ENCODE peak calls at places on chromosomes 5 and 9, in eight cellular contexts. E, M, V, T, J, S, H and Z are unnamed samples.
A peak's percentile ranks its signal among the peaks of the same experiment; 100 is the strongest.

GRCh38 chr9:97557606-97558095 is 56.2 kb downstream of the TMOD1 start:
- DNase-seq in E (peak; percentile 41), M (no peak), V (no peak), T (no peak), J (no peak), S (no peak), H (peak; percentile 72), Z (no peak)

GRCh38 chr9:114486205-114486963 is 18.9 kb downstream of the WHRN start:
- DNase-seq in E (no peak), M (peak; percentile 37), V (no peak), T (no peak), J (no peak), S (no peak), H (no peak), Z (no peak)

GRCh38 chr5:1745190-1745805 is 54.3 kb downstream of the MRPL36 start:
- DNase-seq in E (peak; percentile 13), M (no peak), V (no peak), T (peak; percentile 18), J (no peak), S (no peak), H (no peak), Z (no peak)

GRCh38 chr9:105416840-105417239 is 31.0 kb upstream of the FSD1L start:
- DNase-seq in E (no peak), M (no peak), V (no peak), T (no peak), J (no peak), S (no peak), H (no peak), Z (no peak)

GRCh38 chr9:90970603-90971002 is 169.0 kb downstream of the SYK start:
- DNase-seq in E (no peak), M (peak; percentile 49), V (no peak), T (no peak), J (no peak), S (no peak), H (no peak), Z (no peak)

GRCh38 chr9:126472446-126472845 is 141.3 kb upstream of the LMX1B start:
- DNase-seq in E (no peak), M (no peak), V (no peak), T (no peak), J (no peak), S (no peak), H (no peak), Z (no peak)

GRCh38 chr5:35454011-35454525 is 163.6 kb upstream of the SPEF2 start:
- DNase-seq in E (no peak), M (no peak), V (no peak), T (no peak), J (no peak), S (no peak), H (no peak), Z (no peak)

GRCh38 chr5:159156839-159157238 is 52.5 kb downstream of the RNF145 start:
- DNase-seq in E (no peak), M (peak; percentile 83), V (no peak), T (no peak), J (peak; percentile 75), S (peak; percentile 40), H (peak; percentile 86), Z (peak; percentile 51)

GRCh38 chr9:35564658-35565061 is 40.4 kb upstream of the TESK1 start:
- DNase-seq in E (no peak), M (no peak), V (no peak), T (no peak), J (no peak), S (no peak), H (no peak), Z (no peak)

GRCh38 chr9:136092741-136093140 is 2.3 kb downstream of the NACC2 start:
- DNase-seq in E (no peak), M (no peak), V (no peak), T (no peak), J (no peak), S (no peak), H (no peak), Z (no peak)

GRCh38 chr9:132987021-132987620 is 8.6 kb downstream of the GFI1B start:
- DNase-seq in E (no peak), M (no peak), V (no peak), T (no peak), J (no peak), S (no peak), H (no peak), Z (no peak)

GRCh38 chr9:134620751-134621557 is 20.6 kb upstream of the COL5A1 start:
- DNase-seq in E (no peak), M (no peak), V (no peak), T (peak; percentile 9), J (no peak), S (no peak), H (no peak), Z (no peak)

GRCh38 chr5:139856694-139857093 is 61.1 kb downstream of the PSD2 start:
- DNase-seq in E (no peak), M (no peak), V (no peak), T (no peak), J (no peak), S (no peak), H (no peak), Z (no peak)

GRCh38 chr5:130198927-130199326 is 294.7 kb downstream of the CHSY3 start:
- DNase-seq in E (no peak), M (no peak), V (no peak), T (no peak), J (peak; percentile 40), S (no peak), H (peak; percentile 19), Z (no peak)

GRCh38 chr5:174925586-174925985 is 201.2 kb downstream of the MSX2 start:
- DNase-seq in E (no peak), M (no peak), V (no peak), T (no peak), J (no peak), S (no peak), H (no peak), Z (no peak)

GRCh38 chr5:145984072-145984471 is 47.7 kb downstream of the SH3RF2 start:
- DNase-seq in E (no peak), M (no peak), V (no peak), T (no peak), J (peak; percentile 83), S (no peak), H (no peak), Z (no peak)

GRCh38 chr9:37262410-37262809 is 142.0 kb downstream of the ZCCHC7 start:
- DNase-seq in E (no peak), M (peak; percentile 49), V (no peak), T (no peak), J (peak; percentile 19), S (no peak), H (peak; percentile 43), Z (no peak)

GRCh38 chr9:109182940-109183798 is 16.1 kb upstream of the FRRS1L start:
- DNase-seq in E (no peak), M (peak; percentile 15), V (no peak), T (no peak), J (no peak), S (peak; percentile 19), H (peak; percentile 89), Z (no peak)

GRCh38 chr5:133698646-133699526 is 86.5 kb upstream of the FSTL4 start:
- DNase-seq in E (no peak), M (no peak), V (no peak), T (no peak), J (no peak), S (no peak), H (no peak), Z (no peak)

GRCh38 chr5:24633705-24634325 is 11.0 kb downstream of the CDH10 start:
- DNase-seq in E (no peak), M (peak; percentile 11), V (no peak), T (no peak), J (peak; percentile 43), S (no peak), H (peak; percentile 78), Z (no peak)

GRCh38 chr5:78597068-78597857 is 51.3 kb downstream of the LHFPL2 start:
- DNase-seq in E (no peak), M (peak; percentile 97), V (no peak), T (no peak), J (no peak), S (peak; percentile 89), H (no peak), Z (no peak)

GRCh38 chr5:89012361-89012760 is 129.4 kb upstream of the MEF2C start:
- DNase-seq in E (no peak), M (no peak), V (no peak), T (no peak), J (no peak), S (no peak), H (no peak), Z (no peak)